ENCODE peak calls at places on chromosome 5, in six cellular contexts. X is HCT116, U is SK-N-SH, J is HepG2, V is K562, O is GM12878. Y is an unnamed sample.
A peak's percentile ranks its signal among the peaks of the same experiment; 100 is the strongest.

GRCh38 chr5:94901071-94901979 is 282.9 kb downstream of the SLF1 start:
- DNase-seq in V (no peak), O (peak; percentile 23), J (no peak), U (no peak), X (no peak), Y (no peak)

GRCh38 chr5:150213530-150213929 is 23.7 kb downstream of the SLC6A7 start:
- DNase-seq in V (no peak), U (no peak), X (no peak), J (no peak), O (no peak), Y (no peak)

GRCh38 chr5:75441560-75441959 is 69.9 kb downstream of the CERT1 start:
- DNase-seq in U (no peak), O (no peak), X (no peak), V (no peak), J (no peak), Y (no peak)

GRCh38 chr5:42813533-42813932 is 1.8 kb upstream of the SELENOP start:
- DNase-seq in X (no peak), O (no peak), V (no peak), J (peak; percentile 59), U (no peak), Y (peak; percentile 84)

GRCh38 chr5:5288236-5288635 is 134.2 kb upstream of the ICE1 start:
- DNase-seq in V (no peak), J (no peak), U (no peak), O (no peak), X (no peak), Y (no peak)

GRCh38 chr5:179265529-179266290 is 79.6 kb downstream of the ADAMTS2 start:
- DNase-seq in V (no peak), U (peak; percentile 70), O (no peak), X (no peak), J (no peak), Y (peak; percentile 52)

GRCh38 chr5:54573783-54574485 is 56.4 kb downstream of the SNX18 start:
- DNase-seq in V (no peak), J (no peak), X (no peak), O (no peak), U (no peak), Y (no peak)

GRCh38 chr5:41270423-41271251 is 57.3 kb upstream of the C6 start:
- DNase-seq in O (no peak), V (no peak), U (peak; percentile 18), J (peak; percentile 43), X (peak; percentile 33), Y (peak; percentile 71)

GRCh38 chr5:128092144-128092543 is 8.6 kb downstream of the SLC12A2 start:
- DNase-seq in J (no peak), V (no peak), X (no peak), O (no peak), U (no peak), Y (peak; percentile 42)

GRCh38 chr5:93048858-93049257 is 532.2 kb downstream of the NR2F1-AS1 start:
- DNase-seq in U (no peak), O (no peak), X (no peak), V (no peak), J (no peak), Y (no peak)

GRCh38 chr5:54655761-54656160 is 138.2 kb downstream of the SNX18 start:
- DNase-seq in O (no peak), V (no peak), U (no peak), J (no peak), X (no peak), Y (no peak)

GRCh38 chr5:531101-531748 is 7.0 kb upstream of the SLC9A3 start:
- DNase-seq in V (no peak), U (no peak), J (no peak), X (no peak), O (no peak), Y (no peak)

GRCh38 chr5:33369470-33370134 is 71.2 kb upstream of the TARS1 start:
- DNase-seq in X (no peak), U (no peak), J (no peak), V (no peak), O (no peak), Y (no peak)

GRCh38 chr5:112419050-112419595 is at the start of gene EPB41L4A:
- DNase-seq in J (no peak), O (no peak), V (no peak), X (no peak), U (peak; percentile 74), Y (peak; percentile 74)

GRCh38 chr5:73218552-73219171 is 45.7 kb downstream of the TMEM174 start:
- DNase-seq in V (no peak), X (peak; percentile 26), J (no peak), O (no peak), U (no peak), Y (peak; percentile 69)

GRCh38 chr5:59709346-59709821 is 184.1 kb downstream of the PDE4D start:
- DNase-seq in X (no peak), J (no peak), V (no peak), U (no peak), O (no peak), Y (peak; percentile 71)

GRCh38 chr5:177479774-177480173 is 6.3 kb upstream of the DBN1 start:
- DNase-seq in U (peak; percentile 75), V (no peak), O (no peak), J (no peak), X (no peak), Y (no peak)

GRCh38 chr5:116575635-116576042 is 1.0 kb upstream of the SEMA6A start:
- DNase-seq in O (no peak), U (no peak), J (no peak), X (no peak), V (no peak), Y (peak; percentile 62)

GRCh38 chr5:116573617-116574431 is 799 bp downstream of the SEMA6A start:
- DNase-seq in X (no peak), V (no peak), O (no peak), J (no peak), U (peak; percentile 69), Y (no peak)

GRCh38 chr5:116573279-116573616 is 1.4 kb downstream of the SEMA6A start:
- DNase-seq in U (peak; percentile 64), O (no peak), V (no peak), J (no peak), X (no peak), Y (no peak)

GRCh38 chr5:116576043-116576713 is 1.6 kb upstream of the SEMA6A start:
- DNase-seq in U (peak; percentile 94), O (no peak), V (peak; percentile 76), J (peak; percentile 24), X (peak; percentile 72), Y (peak; percentile 93)

DNA sequence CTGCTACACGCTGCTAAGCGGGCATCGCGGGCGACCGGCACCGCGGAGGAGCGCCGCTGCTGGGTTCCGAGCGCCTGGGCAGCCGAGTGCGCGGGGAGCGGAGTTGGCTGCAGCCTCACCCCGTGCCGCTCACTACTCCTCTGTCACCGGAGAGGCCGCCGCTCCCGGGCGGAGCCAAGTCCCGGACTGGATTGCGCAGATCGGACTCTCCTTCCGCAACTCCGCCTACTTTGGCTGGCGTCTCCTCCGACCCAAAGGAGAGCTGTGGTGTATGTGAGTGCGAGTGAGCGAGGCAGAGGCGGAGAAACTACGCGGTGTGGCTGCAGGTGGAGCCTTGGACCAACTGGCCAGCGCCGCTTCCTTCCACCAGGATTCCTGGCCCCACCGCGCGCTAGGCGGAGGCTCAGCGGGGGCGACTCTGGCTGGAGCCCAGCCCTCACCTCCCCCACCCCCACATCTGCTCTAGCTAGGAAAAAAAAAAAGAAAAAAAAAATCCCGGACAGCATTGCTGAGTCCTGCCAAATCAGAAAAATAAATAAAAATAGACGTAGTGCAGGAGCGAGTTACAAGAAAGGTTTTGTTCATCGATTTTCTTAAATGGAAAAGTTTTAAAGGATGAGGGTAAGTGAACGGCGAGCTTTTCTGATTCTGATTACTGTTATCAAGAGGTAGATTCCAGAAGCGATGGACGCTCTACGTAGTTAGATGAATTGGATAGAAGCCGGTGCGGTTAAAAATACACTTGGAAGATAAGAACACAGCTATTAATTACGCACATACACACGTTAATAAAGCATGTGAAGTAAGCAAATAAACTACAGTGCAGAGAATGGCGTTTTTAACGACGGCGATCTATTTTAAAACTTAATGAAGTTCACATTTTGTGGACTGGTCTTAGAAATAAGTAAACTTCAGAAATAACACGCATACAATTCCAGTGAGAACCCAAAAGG is at the start of gene SEMA6A:
- DNase-seq in V (no peak), O (peak; percentile 81), U (peak; percentile 90), X (peak; percentile 95), J (peak; percentile 61), Y (peak; percentile 98)
- TF ChIP-seq REST in V (no peak), O (peak; percentile 22), U (no peak), X (no peak), J (no peak), Y (no peak)

GRCh38 chr5:57493034-57493433 is 10.4 kb upstream of the ACTBL2 start:
- DNase-seq in J (no peak), V (no peak), U (no peak), O (no peak), X (no peak), Y (no peak)
- H4K20me1 ChIP-seq in J (no peaks in the 10 kb centered on the region), V (no peaks in the 10 kb centered on the region), U (no peaks in the 10 kb centered on the region), O (no peaks in the 10 kb centered on the region), X (no peaks in the 10 kb centered on the region), Y (no peaks in the 10 kb centered on the region)

DNA sequence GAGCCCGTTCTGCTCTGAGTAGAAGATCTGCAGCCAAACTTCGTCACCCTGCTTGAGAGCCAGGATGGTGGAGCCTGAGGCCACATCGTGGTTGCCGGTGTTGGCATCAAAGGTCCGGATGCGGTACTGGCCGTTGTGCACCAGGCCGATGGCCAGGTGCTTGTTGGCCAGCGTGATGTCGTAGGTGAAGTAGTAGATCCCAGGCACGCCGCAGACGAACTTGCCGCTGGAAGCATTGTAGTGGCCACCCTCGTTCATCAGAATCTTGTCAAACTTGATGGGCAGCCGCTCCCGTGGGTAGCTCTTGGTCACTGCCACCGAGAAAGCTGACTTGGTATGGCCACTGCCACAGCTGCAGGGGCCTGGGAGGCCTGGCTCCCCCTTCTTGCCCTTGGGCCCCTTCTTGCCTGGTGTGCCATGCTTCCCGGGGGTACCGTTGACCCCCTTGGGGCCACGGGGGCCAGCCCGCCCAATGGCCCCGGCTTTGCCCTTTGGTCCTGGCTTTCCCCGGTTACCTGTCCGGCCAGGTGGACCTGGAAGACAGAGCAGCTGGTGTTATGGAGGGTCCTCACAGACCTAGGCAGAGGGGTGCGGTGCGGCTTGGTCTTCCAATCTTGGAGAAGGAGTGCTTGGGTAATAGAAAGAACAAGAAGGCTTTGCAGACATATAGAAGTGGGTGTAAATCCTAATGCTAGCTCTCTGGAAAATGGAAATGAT is 21.0 kb downstream of the C1QTNF2 start:
- DNase-seq in O (no peak), X (no peak), V (no peak), U (no peak), J (no peak), Y (no peak)
- TF ChIP-seq CTCF in O (no peak), X (no peak), V (no peak), U (no peak), J (no peak), Y (no peak)

GRCh38 chr5:61640631-61641030 is 308.6 kb downstream of the ZSWIM6 start:
- DNase-seq in U (no peak), O (no peak), J (no peak), V (no peak), X (no peak), Y (no peak)
- TF ChIP-seq REST in U (no peak), O (no peak), J (no peak), V (no peak), X (no peak), Y (no peak)

GRCh38 chr5:135036405-135036804 is 2.4 kb upstream of the PITX1 start:
- DNase-seq in X (no peak), O (no peak), U (no peak), J (no peak), V (no peak), Y (no peak)
- H4K20me1 ChIP-seq in X (no peaks in the 10 kb centered on the region), O (peaks cover 2% of the 10 kb centered on the region), U (peaks cover 9% of the 10 kb centered on the region), J (no peaks in the 10 kb centered on the region), V (no peaks in the 10 kb centered on the region), Y (peaks cover 18% of the 10 kb centered on the region)